ENCODE peak calls at places on chromosomes 6 and 20, in eight cellular contexts. P is heart right ventricle; G is cardiac muscle cell; H is kidney glomerular epithelial cell; K is SW480; T is HepG2; U is stimulated activated CD4-positive, alpha-beta T cell treated with anti-CD3 and anti-CD28 coated beads, TNF-alpha, amount 100 ng/mL, for 4 hours; V is HCEC 1CT. Q is an unnamed sample.

GRCh38 chr6:43746071-43746470 is 23.9 kb upstream of the VEGFA start:
- DNase-seq in P (no peak), G (no peak), H (no peak), K (no peak), T (no peak), U (no peak), V (no peak), Q (no peak)

GRCh38 chr6:71420693-71421328 is 132.2 kb downstream of the OGFRL1 start:
- DNase-seq in P (peak), G (peak), H (peak), K (no peak), T (no peak), U (no peak), V (peak), Q (peak)

GRCh38 chr6:42448391-42448790 is 3.3 kb downstream of the TRERF1 start:
- DNase-seq in P (no peak), G (peak), H (no peak), K (no peak), T (no peak), U (no peak), V (no peak), Q (no peak)

GRCh38 chr20:47785900-47786762 is 850 bp upstream of the SULF2 start:
- DNase-seq in P (peak), G (peak), H (peak), K (peak), T (peak), U (no peak), V (peak), Q (peak)

GRCh38 chr20:48772183-48772976 is 55.4 kb downstream of the PREX1 start:
- DNase-seq in P (peak), G (no peak), H (no peak), K (no peak), T (no peak), U (no peak), V (no peak), Q (no peak)

GRCh38 chr6:14713008-14713452 is 532.8 kb upstream of the JARID2 start:
- DNase-seq in P (peak), G (peak), H (peak), K (no peak), T (no peak), U (no peak), V (peak), Q (no peak)

GRCh38 chr6:9511157-9511556 is 903.7 kb downstream of the TFAP2A start:
- DNase-seq in P (no peak), G (no peak), H (no peak), K (no peak), T (no peak), U (no peak), V (no peak), Q (no peak)

GRCh38 chr6:127550403-127550802 is 26.6 kb upstream of the C6orf58 start:
- DNase-seq in P (no peak), G (peak), H (peak), K (no peak), T (no peak), U (no peak), V (peak), Q (no peak)

GRCh38 chr20:24916412-24916811 is 32.7 kb upstream of the CST7 start:
- DNase-seq in P (no peak), G (no peak), H (no peak), K (no peak), T (no peak), U (no peak), V (no peak), Q (no peak)

GRCh38 chr6:12878741-12879140 is 162.2 kb downstream of the PHACTR1 start:
- DNase-seq in P (no peak), G (no peak), H (no peak), K (no peak), T (no peak), U (no peak), V (no peak), Q (no peak)

GRCh38 chr6:154651656-154652055 is 81.6 kb upstream of the SCAF8 start:
- DNase-seq in P (no peak), G (no peak), H (no peak), K (no peak), T (no peak), U (no peak), V (no peak), Q (no peak)